ENCODE peak calls at places on chromosome 19, in nine cellular contexts. Y is EL; O is stimulated activated CD8-positive, alpha-beta memory T cell treated with anti-CD3 and anti-CD28 coated beads, Interleukin-15, amount 100 ng/mL, for 24 hours; H is MV-4-11; F is activated CD4-positive, CD25-positive, alpha-beta regulatory T cell; K is AG20443; D is activated B cell treated with CpG ODN at 0.5 μM for 24 hours; M is transverse colon; Z is stimulated activated CD4-positive, alpha-beta T cell treated with anti-CD3 and anti-CD28 coated beads, Interleukin-12 subunit alpha, Interleukin-12 subunit beta, amount 100 ng/mL, for 48 hours. T is an unnamed sample.

GRCh38 chr19:49427339-49427738 is 2.2 kb downstream of the GFY start:
- DNase-seq in Y (no peak), O (no peak), H (no peak), F (no peak), K (no peak), D (no peak), M (no peak), Z (no peak), T (no peak)

GRCh38 chr19:3618144-3618810 is 8.3 kb downstream of the CACTIN start:
- DNase-seq in Y (peak; percentile 44), O (peak; percentile 45), H (no peak), F (peak; percentile 41), K (peak; percentile 97), D (peak; percentile 65), M (peak; percentile 70), Z (peak; percentile 19), T (peak; percentile 99)

GRCh38 chr19:16019691-16020448 is 56.4 kb upstream of the TPM4 start:
- DNase-seq in Y (no peak), O (no peak), H (no peak), F (no peak), K (no peak), D (no peak), M (no peak), Z (no peak), T (peak; percentile 48)

GRCh38 chr19:49413348-49413747 is 9.9 kb downstream of the PTH2 start:
- DNase-seq in Y (no peak), O (no peak), H (no peak), F (no peak), K (no peak), D (no peak), M (no peak), Z (no peak), T (peak; percentile 80)

GRCh38 chr19:3673506-3674439 is 26.5 kb downstream of the PIP5K1C start:
- DNase-seq in Y (no peak), O (no peak), H (peak; percentile 67), F (no peak), K (no peak), D (no peak), M (no peak), Z (no peak), T (no peak)

GRCh38 chr19:2517881-2518601 is 42.1 kb downstream of the GADD45B start:
- DNase-seq in Y (no peak), O (no peak), H (no peak), F (no peak), K (no peak), D (no peak), M (no peak), Z (no peak), T (peak; percentile 88)

GRCh38 chr19:27689734-27690241 is 1523.2 kb downstream of the UQCRFS1 start:
- DNase-seq in Y (no peak), O (no peak), H (no peak), F (no peak), K (no peak), D (no peak), M (no peak), Z (no peak), T (no peak)

GRCh38 chr19:41318696-41319499 is 8.9 kb downstream of the CCDC97 start:
- DNase-seq in Y (no peak), O (no peak), H (no peak), F (no peak), K (no peak), D (no peak), M (no peak), Z (no peak), T (peak; percentile 80)

GRCh38 chr19:48772503-48772953 is 17.2 kb downstream of the FGF21 start:
- DNase-seq in Y (no peak), O (no peak), H (no peak), F (no peak), K (peak; percentile 38), D (no peak), M (no peak), Z (no peak), T (no peak)

GRCh38 chr19:53192771-53193533 is at the start of gene ZNF665:
- DNase-seq in Y (peak; percentile 88), O (peak; percentile 47), H (peak; percentile 79), F (peak; percentile 81), K (peak; percentile 95), D (peak; percentile 60), M (peak; percentile 92), Z (peak; percentile 76), T (peak; percentile 96)

GRCh38 chr19:4327252-4327876 is 11.3 kb downstream of the STAP2 start:
- DNase-seq in Y (peak; percentile 59), O (peak; percentile 52), H (peak; percentile 17), F (peak; percentile 70), K (peak; percentile 62), D (no peak), M (peak; percentile 83), Z (peak; percentile 86), T (peak; percentile 90)

GRCh38 chr19:43741075-43741840 is 13.5 kb downstream of the SMG9 start:
- DNase-seq in Y (no peak), O (no peak), H (no peak), F (no peak), K (no peak), D (no peak), M (no peak), Z (no peak), T (peak; percentile 66)

GRCh38 chr19:3366761-3367571 is 583 bp downstream of the NFIC start:
- DNase-seq in Y (peak; percentile 45), O (no peak), H (peak; percentile 26), F (no peak), K (no peak), D (no peak), M (peak; percentile 54), Z (no peak), T (peak; percentile 90)

GRCh38 chr19:2047449-2048103 is 3.5 kb downstream of the MKNK2 start:
- DNase-seq in Y (peak; percentile 53), O (no peak), H (peak; percentile 68), F (no peak), K (no peak), D (no peak), M (peak; percentile 57), Z (no peak), T (peak; percentile 95)

GRCh38 chr19:16381756-16382401 is 57.3 kb downstream of the KLF2 start:
- DNase-seq in Y (no peak), O (no peak), H (no peak), F (no peak), K (peak; percentile 92), D (no peak), M (peak; percentile 45), Z (no peak), T (peak; percentile 99)

GRCh38 chr19:6218497-6219146 is 61.2 kb downstream of the MLLT1 start:
- DNase-seq in Y (peak; percentile 79), O (peak; percentile 79), H (peak; percentile 70), F (peak; percentile 90), K (peak; percentile 93), D (peak; percentile 79), M (peak; percentile 89), Z (peak; percentile 77), T (peak; percentile 100)

GRCh38 chr19:18208098-18208951 is 4.5 kb upstream of the RAB3A start:
- DNase-seq in Y (peak; percentile 83), O (no peak), H (no peak), F (peak; percentile 36), K (peak; percentile 79), D (peak; percentile 55), M (peak; percentile 38), Z (no peak), T (peak; percentile 97)

GRCh38 chr19:15249912-15250634 is 17.8 kb upstream of the EPHX3 start:
- DNase-seq in Y (peak; percentile 98), O (no peak), H (no peak), F (no peak), K (peak; percentile 93), D (no peak), M (no peak), Z (no peak), T (peak; percentile 99)

GRCh38 chr19:15154002-15154612 is 46.7 kb downstream of the NOTCH3 start:
- DNase-seq in Y (peak; percentile 62), O (no peak), H (peak; percentile 68), F (peak; percentile 20), K (peak; percentile 49), D (no peak), M (peak; percentile 38), Z (peak; percentile 21), T (peak; percentile 54)

GRCh38 chr19:18541992-18542935 is 1.1 kb downstream of the FKBP8 start:
- DNase-seq in Y (no peak), O (no peak), H (no peak), F (no peak), K (no peak), D (no peak), M (no peak), Z (no peak), T (peak; percentile 88)

GRCh38 chr19:55666343-55667005 is 8.6 kb upstream of the EPN1 start:
- DNase-seq in Y (no peak), O (no peak), H (no peak), F (no peak), K (no peak), D (no peak), M (no peak), Z (no peak), T (no peak)

GRCh38 chr19:1421958-1422305 is 14.5 kb downstream of the DAZAP1 start:
- DNase-seq in Y (no peak), O (no peak), H (no peak), F (no peak), K (no peak), D (no peak), M (no peak), Z (no peak), T (no peak)

GRCh38 chr19:39816287-39817048 is 17.5 kb downstream of the DYRK1B start:
- DNase-seq in Y (no peak), O (no peak), H (no peak), F (no peak), K (no peak), D (no peak), M (no peak), Z (no peak), T (peak; percentile 41)

GRCh38 chr19:48497728-48498575 is 13.7 kb downstream of the LMTK3 start:
- DNase-seq in Y (no peak), O (no peak), H (no peak), F (no peak), K (no peak), D (no peak), M (no peak), Z (no peak), T (peak; percentile 82)

GRCh38 chr19:49679832-49680472 is 2.9 kb downstream of the PRMT1 start:
- DNase-seq in Y (no peak), O (no peak), H (no peak), F (no peak), K (no peak), D (no peak), M (no peak), Z (no peak), T (peak; percentile 66)

GRCh38 chr19:12783849-12784393 is 7.4 kb upstream of the JUNB start:
- DNase-seq in Y (peak; percentile 47), O (no peak), H (no peak), F (no peak), K (no peak), D (no peak), M (peak; percentile 73), Z (no peak), T (peak; percentile 74)

GRCh38 chr19:18832331-18833140 is 777 bp downstream of the UPF1 start:
- DNase-seq in Y (peak; percentile 38), O (no peak), H (no peak), F (no peak), K (peak; percentile 52), D (no peak), M (peak; percentile 42), Z (no peak), T (peak; percentile 89)

GRCh38 chr19:5850743-5851293 is 431 bp downstream of the FUT3 start:
- DNase-seq in Y (peak; percentile 54), O (no peak), H (no peak), F (no peak), K (peak; percentile 58), D (no peak), M (peak; percentile 66), Z (no peak), T (peak; percentile 91)

GRCh38 chr19:42606660-42607351 is 12.1 kb upstream of the CEACAM8 start:
- DNase-seq in Y (peak; percentile 73), O (peak; percentile 48), H (no peak), F (peak; percentile 46), K (peak; percentile 63), D (no peak), M (peak; percentile 73), Z (peak; percentile 48), T (peak; percentile 50)

GRCh38 chr19:14550201-14550754 is 20.9 kb downstream of the TECR start:
- DNase-seq in Y (no peak), O (no peak), H (no peak), F (no peak), K (no peak), D (no peak), M (peak; percentile 85), Z (no peak), T (peak; percentile 81)

GRCh38 chr19:38617764-38618589 is at the start of gene MAP4K1:
- DNase-seq in Y (no peak), O (peak; percentile 38), H (peak; percentile 76), F (peak; percentile 39), K (no peak), D (peak; percentile 90), M (peak; percentile 78), Z (peak; percentile 47), T (no peak)

T was measured in osteoblast.